ENCODE peak calls at places on chromosomes 7 and 10, in seven cellular contexts. G is tibial artery, Y is cardiac muscle cell, V is GM20000, A is body of pancreas, Q is GM12865, M is foreskin fibroblast. P is an unnamed sample.

GRCh38 chr10:31075434-31075833 is 43.8 kb upstream of the ZNF438 start:
- DNase-seq in G (no peak), Y (no peak), V (no peak), A (no peak), Q (no peak), M (peak; percentile 87), P (peak; percentile 37)

GRCh38 chr10:15719062-15719898 is 442 bp downstream of the ITGA8 start:
- DNase-seq in G (no peak), Y (peak; percentile 54), V (peak; percentile 20), A (no peak), Q (no peak), M (peak; percentile 35), P (no peak)

GRCh38 chr10:20768849-20769248 is 128.3 kb downstream of the NEBL start:
- DNase-seq in G (no peak), Y (peak; percentile 68), V (no peak), A (no peak), Q (no peak), M (peak; percentile 29), P (no peak)

GRCh38 chr10:88131561-88132139 is 268.2 kb downstream of the PTEN start:
- DNase-seq in G (no peak), Y (no peak), V (no peak), A (peak; percentile 99), Q (no peak), M (peak; percentile 47), P (peak; percentile 35)

GRCh38 chr7:151849008-151849878 is 27.7 kb downstream of the PRKAG2 start:
- DNase-seq in G (no peak), Y (no peak), V (no peak), A (no peak), Q (no peak), M (no peak), P (no peak)

GRCh38 chr10:28331821-28332220 is 29.0 kb upstream of the MPP7 start:
- DNase-seq in G (no peak), Y (no peak), V (no peak), A (no peak), Q (no peak), M (peak; percentile 82), P (peak; percentile 18)

GRCh38 chr7:142477079-142477651 is 219.3 kb upstream of the PRSS58 start:
- DNase-seq in G (no peak), Y (no peak), V (no peak), A (no peak), Q (no peak), M (peak; percentile 68), P (no peak)

GRCh38 chr7:44967571-44968446 is 11.0 kb downstream of the MYO1G start:
- DNase-seq in G (no peak), Y (peak; percentile 77), V (peak; percentile 16), A (peak; percentile 71), Q (no peak), M (peak; percentile 24), P (no peak)

GRCh38 chr10:87632439-87632838 is 27.2 kb upstream of the PAPSS2 start:
- DNase-seq in G (no peak), Y (no peak), V (no peak), A (no peak), Q (no peak), M (no peak), P (no peak)

GRCh38 chr7:140542226-140542625 is 62.9 kb upstream of the MKRN1 start:
- DNase-seq in G (peak; percentile 52), Y (no peak), V (no peak), A (no peak), Q (no peak), M (peak; percentile 72), P (peak; percentile 32)

GRCh38 chr10:48287417-48288391 is 13.2 kb upstream of the FRMPD2 start:
- DNase-seq in G (no peak), Y (peak; percentile 30), V (no peak), A (peak; percentile 75), Q (peak; percentile 86), M (no peak), P (no peak)

GRCh38 chr10:108453166-108453565 is 1288.7 kb upstream of the SORCS1 start:
- DNase-seq in G (no peak), Y (no peak), V (no peak), A (no peak), Q (no peak), M (no peak), P (no peak)

GRCh38 chr7:128008744-128009143 is 22.5 kb downstream of the LRRC4 start:
- DNase-seq in G (no peak), Y (no peak), V (no peak), A (no peak), Q (no peak), M (no peak), P (no peak)

GRCh38 chr10:12847361-12847975 is 154.0 kb downstream of the CCDC3 start:
- DNase-seq in G (no peak), Y (peak; percentile 26), V (no peak), A (peak; percentile 27), Q (peak; percentile 39), M (no peak), P (no peak)

GRCh38 chr10:50622497-50623298 is 1.1 kb downstream of the SGMS1 start:
- DNase-seq in G (peak; percentile 41), Y (peak; percentile 64), V (peak; percentile 32), A (peak; percentile 55), Q (no peak), M (peak; percentile 72), P (no peak)

GRCh38 chr7:27784399-27785053 is 44.6 kb downstream of the TAX1BP1 start:
- DNase-seq in G (no peak), Y (peak; percentile 28), V (peak; percentile 4), A (no peak), Q (peak; percentile 53), M (peak; percentile 86), P (peak; percentile 7)

GRCh38 chr7:34837826-34838225 is 179.8 kb downstream of the NPSR1 start:
- DNase-seq in G (no peak), Y (no peak), V (no peak), A (no peak), Q (no peak), M (no peak), P (no peak)

GRCh38 chr10:122316224-122316884 is 45.3 kb downstream of the BTBD16 start:
- DNase-seq in G (no peak), Y (no peak), V (no peak), A (no peak), Q (no peak), M (no peak), P (no peak)

GRCh38 chr10:3568983-3569382 is 216.0 kb downstream of the KLF6 start:
- DNase-seq in G (no peak), Y (no peak), V (no peak), A (no peak), Q (no peak), M (no peak), P (no peak)

GRCh38 chr10:61899045-61899444 is 2.5 kb upstream of the ARID5B start:
- DNase-seq in G (no peak), Y (no peak), V (no peak), A (no peak), Q (peak; percentile 38), M (peak; percentile 83), P (no peak)

GRCh38 chr10:71623098-71623985 is 96.2 kb downstream of the C10orf105 start:
- DNase-seq in G (no peak), Y (peak; percentile 56), V (peak; percentile 45), A (no peak), Q (no peak), M (peak; percentile 66), P (no peak)
- TF ChIP-seq CTCF in G (no peak), Y (peak; percentile 42), V (no peak), A (no peak), Q (no peak), M (peak; percentile 5), P (peak; percentile 3)

DNA sequence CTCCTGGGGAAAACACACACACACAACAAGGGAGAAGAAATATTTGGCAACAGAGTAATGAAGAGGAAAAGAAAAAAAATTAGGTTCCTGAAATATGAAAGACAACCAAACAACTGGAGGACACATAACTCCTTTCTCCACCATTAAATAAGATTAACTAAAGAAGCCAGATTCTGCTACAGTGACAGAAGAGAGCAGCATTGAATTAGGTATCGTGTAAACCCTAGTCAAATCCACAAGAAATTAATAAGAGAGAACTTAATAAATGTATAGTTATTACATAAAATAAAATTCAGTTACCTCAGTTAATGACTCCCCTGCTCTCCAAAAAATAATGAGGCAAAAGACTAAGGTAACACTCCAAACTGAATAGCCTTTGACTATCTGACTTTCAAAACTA is 306.7 kb downstream of the CRPPA start:
- DNase-seq in G (no peak), Y (no peak), V (no peak), A (no peak), Q (no peak), M (peak; percentile 71), P (no peak)
- TF ChIP-seq CTCF in G (no peak), Y (peak; percentile 45), V (no peak), A (no peak), Q (no peak), M (peak; percentile 45), P (peak; percentile 51)

GRCh38 chr7:143975617-143976016 is 21.0 kb downstream of the OR2F1 start:
- DNase-seq in G (no peak), Y (peak; percentile 2), V (no peak), A (no peak), Q (no peak), M (no peak), P (no peak)
- TF ChIP-seq CTCF in G (no peak), Y (peak; percentile 8), V (no peak), A (no peak), Q (no peak), M (no peak), P (no peak)

GRCh38 chr10:79316671-79317431 is 30.4 kb upstream of the PPIF start:
- DNase-seq in G (no peak), Y (no peak), V (peak; percentile 70), A (no peak), Q (peak; percentile 79), M (peak; percentile 36), P (no peak)
- TF ChIP-seq CTCF in G (no peak), Y (peak; percentile 12), V (no peak), A (no peak), Q (peak; percentile 10), M (no peak), P (no peak)

DNA sequence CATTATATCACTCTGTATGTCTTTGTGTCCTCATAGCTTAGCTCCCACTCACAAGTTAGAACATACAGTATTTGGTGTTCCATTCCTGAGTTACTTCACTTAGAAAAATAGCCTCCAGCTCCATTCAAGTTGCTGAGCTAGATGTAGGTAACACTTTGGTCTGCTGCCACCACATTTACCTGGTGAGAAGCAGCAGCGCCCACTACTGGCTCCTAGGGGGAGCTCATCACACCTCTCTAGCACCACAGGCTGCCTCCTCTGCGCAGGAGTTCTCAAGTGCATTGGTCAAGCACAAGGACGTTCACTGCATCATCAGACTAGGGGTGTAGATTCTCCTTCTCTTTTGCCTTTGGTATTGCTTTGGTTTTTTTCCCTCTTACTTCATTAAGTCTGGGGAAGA is 530.9 kb upstream of the AUTS2 start:
- DNase-seq in G (no peak), Y (peak; percentile 47), V (no peak), A (peak; percentile 61), Q (peak; percentile 12), M (no peak), P (no peak)
- TF ChIP-seq CTCF in G (no peak), Y (peak; percentile 58), V (no peak), A (peak; percentile 46), Q (peak; percentile 15), M (no peak), P (no peak)

P was measured in AG09319.